ENCODE peak calls at places on chromosomes 16 and 17, in eight cellular contexts. One of them, this sample, is unnamed.
A peak's percentile ranks its signal among the peaks of the same experiment; 100 is the strongest.

GRCh38 chr16:635573-636205 is 416 bp downstream of the METTL26 start:
- DNase-seq in anterior cingulate cortex: no peak
- DNase-seq in left cardiac atrium: no peak
- DNase-seq in Kasumi-1: no peak
- DNase-seq in astrocyte of the spinal cord: no peak
- DNase-seq in progenitor cell of endocrine pancreas: no peak
- DNase-seq in activated naive CD8-positive, alpha-beta T cell treated with anti-CD3 and anti-CD28 coated beads for 36 hours: peak; percentile 32
- DNase-seq in stimulated activated CD4-positive, alpha-beta T cell treated with anti-CD3 and anti-CD28 coated beads, Interleukin-4, amount 100 ng/mL, for 1 hour: no peak
- DNase-seq in this sample: no peak

GRCh38 chr17:75242461-75243042 is 18.9 kb downstream of the GGA3 start:
- DNase-seq in Kasumi-1: no peak
- DNase-seq in stimulated activated CD4-positive, alpha-beta T cell treated with anti-CD3 and anti-CD28 coated beads, Interleukin-4, amount 100 ng/mL, for 1 hour: peak; percentile 30
- DNase-seq in astrocyte of the spinal cord: no peak
- DNase-seq in progenitor cell of endocrine pancreas: no peak
- DNase-seq in left cardiac atrium: no peak
- DNase-seq in activated naive CD8-positive, alpha-beta T cell treated with anti-CD3 and anti-CD28 coated beads for 36 hours: peak; percentile 31
- DNase-seq in anterior cingulate cortex: no peak
- DNase-seq in this sample: peak; percentile 82

GRCh38 chr17:35084987-35085386 is 21.5 kb upstream of the RFFL start:
- DNase-seq in left cardiac atrium: no peak
- DNase-seq in Kasumi-1: no peak
- DNase-seq in astrocyte of the spinal cord: peak; percentile 55
- DNase-seq in anterior cingulate cortex: no peak
- DNase-seq in activated naive CD8-positive, alpha-beta T cell treated with anti-CD3 and anti-CD28 coated beads for 36 hours: no peak
- DNase-seq in stimulated activated CD4-positive, alpha-beta T cell treated with anti-CD3 and anti-CD28 coated beads, Interleukin-4, amount 100 ng/mL, for 1 hour: no peak
- DNase-seq in progenitor cell of endocrine pancreas: no peak
- DNase-seq in this sample: no peak

GRCh38 chr17:80261159-80261894 is 675 bp downstream of the RNF213 start:
- DNase-seq in Kasumi-1: peak; percentile 52
- DNase-seq in astrocyte of the spinal cord: peak; percentile 51
- DNase-seq in left cardiac atrium: peak; percentile 62
- DNase-seq in progenitor cell of endocrine pancreas: peak; percentile 42
- DNase-seq in stimulated activated CD4-positive, alpha-beta T cell treated with anti-CD3 and anti-CD28 coated beads, Interleukin-4, amount 100 ng/mL, for 1 hour: peak; percentile 52
- DNase-seq in anterior cingulate cortex: peak; percentile 45
- DNase-seq in activated naive CD8-positive, alpha-beta T cell treated with anti-CD3 and anti-CD28 coated beads for 36 hours: peak; percentile 66
- DNase-seq in this sample: no peak

GRCh38 chr16:79597277-79597676 is 3.3 kb downstream of the MAF start:
- DNase-seq in left cardiac atrium: no peak
- DNase-seq in progenitor cell of endocrine pancreas: no peak
- DNase-seq in activated naive CD8-positive, alpha-beta T cell treated with anti-CD3 and anti-CD28 coated beads for 36 hours: no peak
- DNase-seq in anterior cingulate cortex: no peak
- DNase-seq in Kasumi-1: no peak
- DNase-seq in astrocyte of the spinal cord: no peak
- DNase-seq in stimulated activated CD4-positive, alpha-beta T cell treated with anti-CD3 and anti-CD28 coated beads, Interleukin-4, amount 100 ng/mL, for 1 hour: no peak
- DNase-seq in this sample: no peak

GRCh38 chr16:73172621-73173312 is 124.8 kb upstream of the ZFHX3 start:
- DNase-seq in activated naive CD8-positive, alpha-beta T cell treated with anti-CD3 and anti-CD28 coated beads for 36 hours: no peak
- DNase-seq in astrocyte of the spinal cord: peak; percentile 97
- DNase-seq in stimulated activated CD4-positive, alpha-beta T cell treated with anti-CD3 and anti-CD28 coated beads, Interleukin-4, amount 100 ng/mL, for 1 hour: no peak
- DNase-seq in progenitor cell of endocrine pancreas: no peak
- DNase-seq in Kasumi-1: no peak
- DNase-seq in left cardiac atrium: peak; percentile 80
- DNase-seq in anterior cingulate cortex: peak; percentile 10
- DNase-seq in this sample: no peak

GRCh38 chr16:50662306-50662940 is 18.7 kb downstream of the SNX20 start:
- DNase-seq in astrocyte of the spinal cord: no peak
- DNase-seq in progenitor cell of endocrine pancreas: no peak
- DNase-seq in stimulated activated CD4-positive, alpha-beta T cell treated with anti-CD3 and anti-CD28 coated beads, Interleukin-4, amount 100 ng/mL, for 1 hour: no peak
- DNase-seq in left cardiac atrium: no peak
- DNase-seq in activated naive CD8-positive, alpha-beta T cell treated with anti-CD3 and anti-CD28 coated beads for 36 hours: no peak
- DNase-seq in Kasumi-1: no peak
- DNase-seq in anterior cingulate cortex: no peak
- DNase-seq in this sample: no peak

GRCh38 chr17:41649923-41650519 is 25.6 kb upstream of the KRT17 start:
- DNase-seq in astrocyte of the spinal cord: no peak
- DNase-seq in activated naive CD8-positive, alpha-beta T cell treated with anti-CD3 and anti-CD28 coated beads for 36 hours: no peak
- DNase-seq in left cardiac atrium: no peak
- DNase-seq in anterior cingulate cortex: no peak
- DNase-seq in stimulated activated CD4-positive, alpha-beta T cell treated with anti-CD3 and anti-CD28 coated beads, Interleukin-4, amount 100 ng/mL, for 1 hour: no peak
- DNase-seq in Kasumi-1: no peak
- DNase-seq in progenitor cell of endocrine pancreas: no peak
- DNase-seq in this sample: no peak

GRCh38 chr16:72015124-72015523 is 6.6 kb downstream of the DHODH start:
- DNase-seq in progenitor cell of endocrine pancreas: no peak
- DNase-seq in anterior cingulate cortex: no peak
- DNase-seq in stimulated activated CD4-positive, alpha-beta T cell treated with anti-CD3 and anti-CD28 coated beads, Interleukin-4, amount 100 ng/mL, for 1 hour: no peak
- DNase-seq in Kasumi-1: no peak
- DNase-seq in activated naive CD8-positive, alpha-beta T cell treated with anti-CD3 and anti-CD28 coated beads for 36 hours: no peak
- DNase-seq in left cardiac atrium: no peak
- DNase-seq in astrocyte of the spinal cord: no peak
- DNase-seq in this sample: no peak

GRCh38 chr17:65163990-65164495 is 26.9 kb downstream of the RGS9 start:
- DNase-seq in stimulated activated CD4-positive, alpha-beta T cell treated with anti-CD3 and anti-CD28 coated beads, Interleukin-4, amount 100 ng/mL, for 1 hour: peak; percentile 33
- DNase-seq in left cardiac atrium: no peak
- DNase-seq in activated naive CD8-positive, alpha-beta T cell treated with anti-CD3 and anti-CD28 coated beads for 36 hours: peak; percentile 33
- DNase-seq in astrocyte of the spinal cord: peak; percentile 7
- DNase-seq in anterior cingulate cortex: no peak
- DNase-seq in progenitor cell of endocrine pancreas: no peak
- DNase-seq in Kasumi-1: peak; percentile 48
- DNase-seq in this sample: peak; percentile 56

GRCh38 chr16:29311636-29312344 is 94.7 kb downstream of the NPIPB11 start:
- DNase-seq in activated naive CD8-positive, alpha-beta T cell treated with anti-CD3 and anti-CD28 coated beads for 36 hours: no peak
- DNase-seq in Kasumi-1: no peak
- DNase-seq in stimulated activated CD4-positive, alpha-beta T cell treated with anti-CD3 and anti-CD28 coated beads, Interleukin-4, amount 100 ng/mL, for 1 hour: no peak
- DNase-seq in anterior cingulate cortex: no peak
- DNase-seq in left cardiac atrium: no peak
- DNase-seq in progenitor cell of endocrine pancreas: no peak
- DNase-seq in astrocyte of the spinal cord: no peak
- DNase-seq in this sample: no peak

GRCh38 chr16:87851601-87852000 is 17.7 kb downstream of the SLC7A5 start:
- DNase-seq in activated naive CD8-positive, alpha-beta T cell treated with anti-CD3 and anti-CD28 coated beads for 36 hours: no peak
- DNase-seq in progenitor cell of endocrine pancreas: no peak
- DNase-seq in anterior cingulate cortex: no peak
- DNase-seq in stimulated activated CD4-positive, alpha-beta T cell treated with anti-CD3 and anti-CD28 coated beads, Interleukin-4, amount 100 ng/mL, for 1 hour: no peak
- DNase-seq in Kasumi-1: no peak
- DNase-seq in astrocyte of the spinal cord: no peak
- DNase-seq in left cardiac atrium: no peak
- DNase-seq in this sample: no peak

GRCh38 chr17:72587156-72587555 is 466.3 kb downstream of the SOX9 start:
- DNase-seq in activated naive CD8-positive, alpha-beta T cell treated with anti-CD3 and anti-CD28 coated beads for 36 hours: no peak
- DNase-seq in progenitor cell of endocrine pancreas: no peak
- DNase-seq in astrocyte of the spinal cord: peak; percentile 47
- DNase-seq in Kasumi-1: no peak
- DNase-seq in left cardiac atrium: no peak
- DNase-seq in stimulated activated CD4-positive, alpha-beta T cell treated with anti-CD3 and anti-CD28 coated beads, Interleukin-4, amount 100 ng/mL, for 1 hour: no peak
- DNase-seq in anterior cingulate cortex: no peak
- DNase-seq in this sample: no peak

GRCh38 chr16:81277681-81278080 is 37.1 kb upstream of the GAN start:
- DNase-seq in anterior cingulate cortex: no peak
- DNase-seq in progenitor cell of endocrine pancreas: no peak
- DNase-seq in activated naive CD8-positive, alpha-beta T cell treated with anti-CD3 and anti-CD28 coated beads for 36 hours: no peak
- DNase-seq in Kasumi-1: no peak
- DNase-seq in astrocyte of the spinal cord: no peak
- DNase-seq in stimulated activated CD4-positive, alpha-beta T cell treated with anti-CD3 and anti-CD28 coated beads, Interleukin-4, amount 100 ng/mL, for 1 hour: no peak
- DNase-seq in left cardiac atrium: no peak
- DNase-seq in this sample: no peak

This sample was measured in GM13976.